ENCODE peak calls at places on chromosome 21, in ten cellular contexts. Y is HT1080; I is stimulated activated CD4-positive, alpha-beta T cell treated with anti-CD3 and anti-CD28 coated beads, TNF-alpha, amount 100 ng/mL, for 24 hours; F is activated T-cell treated with anti-CD3 and anti-CD28 coated beads for 1 hour; T is left colon; P is AG04450; R is dorsolateral prefrontal cortex; K is endothelial cell; G is memory B cell; D is A549. O is an unnamed sample.

GRCh38 chr21:46196733-46197132 is 12.5 kb upstream of the SPATC1L start:
- DNase-seq in Y (no peak), F (no peak), T (no peak), K (no peak), D (no peak), G (no peak), I (no peak), P (no peak), R (no peak), O (no peak)

GRCh38 chr21:44699502-44700001 is 2.6 kb downstream of the KRTAP10-12 start:
- DNase-seq in D (no peak), K (no peak), R (no peak), P (no peak), I (no peak), Y (no peak), F (no peak), G (no peak), T (no peak), O (no peak)

GRCh38 chr21:15289896-15290841 is 225.4 kb upstream of the NRIP1 start:
- DNase-seq in K (peak; percentile 8), Y (no peak), I (no peak), P (no peak), G (no peak), D (no peak), F (no peak), T (peak; percentile 86), R (no peak), O (no peak)

GRCh38 chr21:45078877-45079281 is 4.5 kb downstream of the ADARB1 start:
- DNase-seq in K (no peak), R (no peak), Y (peak; percentile 90), D (no peak), G (no peak), F (peak; percentile 48), I (peak; percentile 67), T (no peak), P (peak; percentile 18), O (no peak)

GRCh38 chr21:34771512-34772028 is 102.8 kb downstream of the CLIC6 start:
- DNase-seq in P (no peak), T (no peak), D (peak; percentile 57), K (no peak), Y (peak; percentile 80), G (no peak), I (no peak), F (no peak), R (no peak), O (no peak)

GRCh38 chr21:27954806-27955205 is 987.9 kb upstream of the ADAMTS5 start:
- DNase-seq in D (no peak), I (no peak), G (no peak), F (no peak), K (no peak), P (peak; percentile 52), T (no peak), Y (no peak), R (no peak), O (peak; percentile 35)

GRCh38 chr21:32143222-32143939 is 135.5 kb downstream of the MIS18A start:
- DNase-seq in R (no peak), F (no peak), I (no peak), D (no peak), Y (no peak), T (no peak), K (no peak), G (no peak), P (no peak), O (no peak)

GRCh38 chr21:31711326-31711725 is 20.6 kb downstream of the SCAF4 start:
- DNase-seq in I (no peak), Y (no peak), T (no peak), G (no peak), F (no peak), K (no peak), P (no peak), D (no peak), R (no peak), O (no peak)

GRCh38 chr21:45811136-45811535 is 167.6 kb downstream of the PCBP3 start:
- DNase-seq in K (no peak), Y (no peak), T (no peak), R (no peak), I (no peak), G (no peak), P (no peak), F (no peak), D (no peak), O (no peak)

GRCh38 chr21:44301093-44301492 is 1.2 kb downstream of the PFKL start:
- DNase-seq in P (no peak), I (no peak), K (no peak), T (peak; percentile 45), R (no peak), G (no peak), F (no peak), Y (no peak), D (no peak), O (no peak)

GRCh38 chr21:35563885-35564451 is 496.4 kb downstream of the SETD4 start:
- DNase-seq in G (no peak), F (no peak), I (no peak), D (no peak), K (no peak), T (peak; percentile 5), P (peak; percentile 77), Y (no peak), R (peak; percentile 37), O (peak; percentile 21)

GRCh38 chr21:34865922-34866271 is 183.2 kb downstream of the RUNX1 start:
- DNase-seq in R (no peak), F (no peak), D (no peak), K (no peak), G (peak; percentile 39), T (no peak), I (peak; percentile 46), P (no peak), Y (no peak), O (peak; percentile 32)

GRCh38 chr21:38853421-38853919 is 47.7 kb downstream of the ETS2 start:
- DNase-seq in I (no peak), Y (peak; percentile 98), F (no peak), G (no peak), K (no peak), P (peak; percentile 82), T (no peak), R (no peak), D (peak; percentile 75), O (no peak)

GRCh38 chr21:44508711-44509445 is 31.1 kb downstream of the KRTAP10-1 start:
- DNase-seq in Y (no peak), R (no peak), P (no peak), I (no peak), K (no peak), F (no peak), D (no peak), G (no peak), T (no peak), O (no peak)

GRCh38 chr21:41779659-41780058 is 12.8 kb upstream of the RIPK4 start:
- DNase-seq in T (peak; percentile 39), G (no peak), R (no peak), Y (no peak), K (no peak), D (no peak), P (no peak), I (no peak), F (no peak), O (no peak)

GRCh38 chr21:14991957-14992356 is 72.8 kb downstream of the NRIP1 start:
- DNase-seq in R (no peak), I (no peak), K (no peak), G (no peak), T (no peak), P (no peak), F (no peak), Y (peak; percentile 53), D (no peak), O (no peak)

GRCh38 chr21:36155603-36156338 is 853 bp upstream of the DOP1B start:
- DNase-seq in Y (no peak), G (peak; percentile 9), D (no peak), K (no peak), P (no peak), T (peak; percentile 74), F (no peak), I (no peak), R (peak; percentile 44), O (no peak)

GRCh38 chr21:16193758-16194606 is 464.2 kb downstream of the USP25 start:
- DNase-seq in Y (no peak), K (peak; percentile 26), P (peak; percentile 60), R (peak; percentile 73), D (peak; percentile 81), T (peak; percentile 15), I (no peak), G (no peak), F (no peak), O (peak; percentile 89)

GRCh38 chr21:36587388-36587787 is 107.5 kb upstream of the CLDN14 start:
- DNase-seq in I (no peak), K (no peak), G (no peak), P (no peak), Y (peak; percentile 53), D (peak; percentile 10), T (no peak), R (no peak), F (no peak), O (no peak)

GRCh38 chr21:45330075-45330781 is 42.5 kb upstream of the POFUT2 start:
- DNase-seq in G (no peak), I (no peak), P (peak; percentile 78), K (no peak), T (no peak), R (peak; percentile 34), D (peak; percentile 93), F (no peak), Y (peak; percentile 73), O (no peak)

GRCh38 chr21:36976882-36977651 is 10.6 kb upstream of the HLCS start:
- DNase-seq in T (no peak), G (peak; percentile 56), D (peak; percentile 84), F (no peak), Y (peak; percentile 83), I (peak; percentile 31), R (no peak), K (peak; percentile 53), P (peak; percentile 27), O (peak; percentile 27)